ENCODE peak calls at places on chromosomes 6 and 20, in five cellular contexts. W is HepG2, K is GM12878, T is K562, L is SK-N-SH. V is an unnamed sample.

GRCh38 chr6:122621638-122622037 is 11.4 kb downstream of the PKIB start:
- DNase-seq in W (no peak), K (no peak), T (no peak), L (no peak), V (no peak)

GRCh38 chr6:166686317-166686716 is 59.3 kb upstream of the RPS6KA2 start:
- DNase-seq in W (no peak), K (no peak), T (no peak), L (no peak), V (no peak)

GRCh38 chr20:56761393-56761792 is 132.3 kb downstream of the TFAP2C start:
- DNase-seq in W (no peak), K (no peak), T (no peak), L (no peak), V (no peak)

GRCh38 chr20:14055127-14055742 is 59.9 kb downstream of the MACROD2 start:
- DNase-seq in W (peak), K (no peak), T (peak), L (peak), V (peak)

GRCh38 chr20:33518071-33518470 is 28.2 kb downstream of the CBFA2T2 start:
- DNase-seq in W (no peak), K (no peak), T (no peak), L (no peak), V (no peak)

GRCh38 chr20:43432498-43432897 is 25.2 kb upstream of the SRSF6 start:
- DNase-seq in W (no peak), K (no peak), T (no peak), L (no peak), V (no peak)

GRCh38 chr20:61756966-61757677 is 308.6 kb downstream of the TAF4 start:
- DNase-seq in W (no peak), K (no peak), T (no peak), L (no peak), V (no peak)

GRCh38 chr6:151286192-151286591 is 46.4 kb downstream of the AKAP12 start:
- DNase-seq in W (no peak), K (no peak), T (peak), L (no peak), V (no peak)

GRCh38 chr6:32167154-32167760 is 2.9 kb downstream of the EGFL8 start:
- DNase-seq in W (no peak), K (no peak), T (no peak), L (no peak), V (no peak)

GRCh38 chr6:49923826-49924225 is 40.1 kb downstream of the DEFB114 start:
- DNase-seq in W (no peak), K (no peak), T (no peak), L (no peak), V (no peak)

GRCh38 chr20:32458061-32458836 is 100.1 kb downstream of the ASXL1 start:
- DNase-seq in W (no peak), K (no peak), T (no peak), L (peak), V (no peak)

GRCh38 chr20:1876217-1876921 is 18.8 kb upstream of the SIRPA start:
- DNase-seq in W (no peak), K (no peak), T (no peak), L (no peak), V (no peak)

DNA sequence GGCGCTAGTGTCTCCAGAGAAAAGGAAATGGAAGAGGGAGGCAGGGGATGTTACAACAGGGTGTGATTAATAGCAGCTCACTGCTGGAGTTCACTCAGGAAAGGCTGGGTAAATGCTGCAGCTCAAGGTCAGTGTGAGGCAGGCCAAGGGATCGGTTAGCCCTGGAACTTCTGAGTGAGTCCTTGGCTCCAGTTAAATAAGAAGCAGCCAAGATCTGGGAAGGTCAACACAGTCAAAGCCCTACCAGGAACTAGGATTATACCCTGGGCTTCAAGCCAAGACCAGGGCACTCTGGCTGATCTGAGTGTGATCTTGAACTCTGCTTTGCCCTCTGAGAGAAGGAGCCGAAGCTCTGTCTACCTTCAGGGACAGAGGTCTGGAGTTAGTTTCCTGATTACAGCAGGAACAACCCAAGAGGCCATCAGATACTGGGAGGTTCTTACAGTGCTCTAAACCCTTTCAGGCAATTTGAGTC is 44.3 kb downstream of the TPD52L1 start:
- DNase-seq in W (no peak), K (no peak), T (no peak), L (no peak), V (no peak)
- TF ChIP-seq POLR2AphosphoS5 in W (no peak), K (no peak), T (no peak), L (no peak), V (no peak)

GRCh38 chr6:5855787-5856186 is 150.9 kb downstream of the NRN1 start:
- DNase-seq in W (no peak), K (no peak), T (no peak), L (peak), V (no peak)

GRCh38 chr6:5854900-5855299 is 151.8 kb downstream of the NRN1 start:
- DNase-seq in W (no peak), K (no peak), T (no peak), L (no peak), V (no peak)

GRCh38 chr6:5846889-5847288 is 159.8 kb downstream of the NRN1 start:
- DNase-seq in W (no peak), K (no peak), T (no peak), L (no peak), V (no peak)

GRCh38 chr6:5850848-5851255 is 155.9 kb downstream of the NRN1 start:
- DNase-seq in W (no peak), K (no peak), T (no peak), L (no peak), V (no peak)

DNA sequence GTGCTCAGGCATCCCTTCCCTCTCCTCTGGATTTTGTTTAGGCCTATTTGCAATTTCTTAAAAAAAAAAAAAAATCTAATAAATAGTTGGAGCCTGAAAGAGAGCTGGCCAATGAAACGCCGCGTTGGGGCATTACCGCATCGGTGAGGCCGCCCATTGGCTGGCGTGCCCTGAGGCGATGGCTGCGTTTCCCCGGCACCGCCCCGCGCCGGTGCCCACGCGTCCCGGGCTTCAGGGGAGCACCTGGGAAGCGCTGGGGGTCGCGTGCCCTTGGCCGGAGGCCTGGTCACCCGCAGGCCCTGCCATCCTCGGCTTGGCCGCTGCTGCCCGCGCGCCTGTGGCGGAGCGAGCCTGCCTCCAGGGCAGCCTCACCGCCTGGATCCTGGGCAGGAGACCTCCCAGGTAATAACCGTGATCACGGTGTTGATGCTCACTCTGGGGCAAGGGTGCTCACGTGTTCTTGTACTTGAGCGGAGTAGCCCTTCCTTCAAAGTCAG is 155.4 kb downstream of the NRN1 start:
- DNase-seq in W (no peak), K (no peak), T (peak), L (no peak), V (no peak)
- TF ChIP-seq REST in W (no peak), K (no peak), T (no peak), L (no peak), V (no peak)

GRCh38 chr6:45837541-45838200 is 178.0 kb downstream of the CLIC5 start:
- DNase-seq in W (no peak), K (no peak), T (no peak), L (no peak), V (peak)

GRCh38 chr6:45836984-45837383 is 178.7 kb downstream of the CLIC5 start:
- DNase-seq in W (no peak), K (no peak), T (no peak), L (no peak), V (no peak)

GRCh38 chr6:45838486-45838885 is 177.2 kb downstream of the CLIC5 start:
- DNase-seq in W (no peak), K (no peak), T (no peak), L (no peak), V (peak)

GRCh38 chr6:45836438-45836824 is 179.2 kb downstream of the CLIC5 start:
- DNase-seq in W (no peak), K (no peak), T (no peak), L (no peak), V (no peak)

GRCh38 chr6:45835725-45836437 is 179.8 kb downstream of the CLIC5 start:
- DNase-seq in W (no peak), K (no peak), T (no peak), L (no peak), V (no peak)
- TF ChIP-seq GABPA in W (no peak), K (no peak), T (no peak), L (no peak), V (no peak)

GRCh38 chr6:156963712-156964700 is 186.8 kb downstream of the ARID1B start:
- DNase-seq in W (peak), K (peak), T (no peak), L (no peak), V (no peak)
- TF ChIP-seq POLR2AphosphoS5 in W (no peak), K (no peak), T (no peak), L (no peak), V (no peak)

GRCh38 chr20:10505320-10506226 is 70.5 kb downstream of the SLX4IP start:
- DNase-seq in W (no peak), K (no peak), T (peak), L (no peak), V (peak)
- TF ChIP-seq REST in W (no peak), K (no peak), T (no peak), L (no peak), V (no peak)